ENCODE peak calls at places on chromosomes 12 and 14, in seven cellular contexts. A, Z, I, R, L, Q and B are unnamed samples.

GRCh38 chr14:29757188-29757680 is 170.4 kb downstream of the PRKD1 start:
- DNase-seq in A (no peak), Z (no peak), L (no peak), Q (no peak), R (no peak), I (no peak), B (no peak)

GRCh38 chr14:50045039-50045711 is 71.2 kb downstream of the VCPKMT start:
- DNase-seq in Q (peak), R (peak), A (no peak), Z (peak), I (peak), L (peak), B (no peak)

GRCh38 chr14:31166271-31166561 is 41.4 kb downstream of the HECTD1 start:
- DNase-seq in R (no peak), Z (no peak), Q (no peak), A (no peak), L (no peak), I (no peak), B (no peak)

GRCh38 chr14:55698051-55698450 is 118.0 kb downstream of the KTN1 start:
- DNase-seq in Q (peak), Z (no peak), A (no peak), L (no peak), R (no peak), I (no peak), B (no peak)

GRCh38 chr12:97312570-97313135 is 150.0 kb upstream of the RMST start:
- DNase-seq in R (no peak), A (no peak), I (no peak), L (no peak), Z (no peak), Q (no peak), B (no peak)

GRCh38 chr12:89566615-89567014 is 40.8 kb upstream of the POC1B start:
- DNase-seq in L (no peak), Z (peak), Q (no peak), R (no peak), I (no peak), A (no peak), B (no peak)

GRCh38 chr14:24279301-24280186 is 8.1 kb upstream of the RABGGTA start:
- DNase-seq in Z (peak), A (no peak), Q (no peak), L (no peak), I (no peak), R (no peak), B (no peak)

GRCh38 chr14:77279719-77280118 is 8.7 kb upstream of the NGB start:
- DNase-seq in I (no peak), A (no peak), Z (no peak), L (no peak), Q (no peak), R (no peak), B (no peak)

GRCh38 chr12:82866227-82866803 is 179.6 kb downstream of the TMTC2 start:
- DNase-seq in Z (no peak), I (no peak), Q (no peak), R (no peak), L (no peak), A (no peak), B (no peak)

GRCh38 chr14:73295198-73295796 is 58.0 kb downstream of the PAPLN start:
- DNase-seq in I (no peak), R (no peak), Q (no peak), Z (peak), L (no peak), A (no peak), B (no peak)

GRCh38 chr14:101503431-101504095 is 57.7 kb upstream of the DIO3 start:
- DNase-seq in L (peak), Z (no peak), A (peak), I (no peak), Q (no peak), R (peak), B (no peak)

GRCh38 chr12:66059670-66060069 is 70.9 kb downstream of the LLPH start:
- DNase-seq in A (no peak), I (no peak), R (no peak), L (no peak), Q (no peak), Z (no peak), B (no peak)

GRCh38 chr14:29648045-29648444 is 279.6 kb downstream of the PRKD1 start:
- DNase-seq in A (no peak), L (no peak), R (no peak), Q (no peak), Z (no peak), I (no peak), B (no peak)

GRCh38 chr14:93003945-93004698 is 81.2 kb downstream of the CHGA start:
- DNase-seq in R (no peak), Z (no peak), A (no peak), L (no peak), Q (no peak), I (no peak), B (no peak)

DNA sequence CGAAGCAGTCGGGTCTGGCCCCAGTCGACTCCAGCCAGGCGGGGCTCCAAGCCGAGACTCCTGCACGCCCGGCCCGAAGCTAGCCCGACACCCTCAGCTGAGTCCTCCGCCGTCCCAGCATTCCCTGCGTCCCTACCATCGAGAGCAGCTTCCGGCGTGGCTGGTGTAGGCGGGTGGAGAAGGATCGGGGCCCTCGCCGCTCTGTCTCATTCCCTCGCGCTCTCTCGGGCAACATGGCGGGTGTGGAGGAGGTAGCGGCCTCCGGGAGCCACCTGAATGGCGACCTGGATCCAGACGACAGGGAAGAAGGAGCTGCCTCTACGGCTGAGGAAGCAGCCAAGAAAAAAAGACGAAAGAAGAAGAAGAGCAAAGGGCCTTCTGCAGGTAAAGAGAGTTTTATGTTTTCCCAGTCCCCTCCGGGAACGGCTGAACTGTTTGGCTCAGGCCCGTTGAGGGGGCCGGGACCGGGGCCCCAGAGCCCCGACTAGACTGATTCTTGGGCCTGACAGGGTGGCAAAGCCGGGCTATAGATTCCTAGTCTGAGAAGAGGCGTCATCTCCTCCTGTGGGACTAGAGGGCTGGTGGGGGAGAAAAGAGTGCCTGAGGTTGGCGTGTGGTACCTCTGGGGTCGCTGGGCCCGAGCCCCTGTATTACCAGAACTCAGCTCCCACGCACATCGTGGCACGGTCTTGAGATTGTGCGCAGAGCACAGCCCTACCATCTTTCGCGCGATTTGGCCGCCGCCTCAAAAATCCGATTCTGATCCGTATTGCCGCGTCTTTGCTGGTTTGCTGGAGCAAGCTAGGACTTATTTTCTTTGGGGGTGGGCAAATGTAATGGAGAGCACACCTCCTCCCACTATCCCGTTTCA is at the start of gene METAP2:
- DNase-seq in A (peak), I (peak), L (peak), Z (peak), R (peak), Q (peak), B (peak)
- TF ChIP-seq POLR2A in A (peak), I (peak), L (no peak), Z (peak), R (no peak), Q (peak), B (peak)

GRCh38 chr12:26318661-26319068 is 123.3 kb downstream of the SSPN start:
- DNase-seq in Z (peak), R (no peak), A (peak), L (peak), I (no peak), Q (peak), B (peak)
- TF ChIP-seq POLR2A in Z (no peak), R (no peak), A (no peak), L (no peak), I (no peak), Q (no peak), B (no peak)

GRCh38 chr14:105055736-105056302 is 9.4 kb downstream of the GPR132 start:
- DNase-seq in Q (no peak), R (no peak), A (no peak), Z (no peak), L (no peak), I (peak), B (no peak)
- TF ChIP-seq POLR2A in Q (no peak), R (no peak), A (no peak), Z (no peak), L (no peak), I (no peak), B (no peak)

DNA sequence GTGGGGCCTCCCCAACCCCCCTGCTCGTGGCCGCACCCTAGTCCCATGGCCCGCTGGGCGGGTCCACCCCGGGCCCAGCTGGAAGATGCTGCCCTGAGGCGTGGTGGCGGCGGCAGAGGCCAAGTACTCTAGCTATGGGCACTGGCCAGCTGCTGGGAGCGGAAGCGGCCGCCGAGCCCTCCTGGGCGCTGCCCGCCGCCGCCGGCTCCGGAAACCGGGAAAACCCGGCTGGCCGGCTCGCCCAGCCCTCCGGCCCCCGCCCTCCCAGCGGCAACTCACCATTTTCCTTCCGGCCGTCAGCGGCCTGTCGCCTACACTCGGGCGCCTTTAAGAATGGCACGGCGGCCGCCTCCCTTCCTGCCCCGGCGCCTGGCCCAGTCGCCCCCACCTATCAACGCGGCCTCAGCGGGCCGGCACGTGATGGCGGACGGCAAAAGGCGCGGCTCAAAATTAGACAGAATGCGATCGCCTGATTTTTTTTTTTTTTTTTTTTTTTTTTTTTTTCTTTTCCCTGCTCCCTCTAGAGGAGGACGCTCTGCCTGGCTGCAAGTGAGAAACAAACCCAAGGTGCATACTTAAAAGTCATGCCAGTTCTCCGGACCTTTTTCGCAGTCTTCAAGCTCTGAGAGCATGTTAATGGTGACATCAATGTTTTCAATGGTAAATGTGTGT is at the start of gene GMFB:
- DNase-seq in L (peak), Q (peak), A (peak), I (peak), R (peak), Z (peak), B (peak)
- TF ChIP-seq POLR2A in L (no peak), Q (peak), A (peak), I (peak), R (no peak), Z (peak), B (peak)

DNA sequence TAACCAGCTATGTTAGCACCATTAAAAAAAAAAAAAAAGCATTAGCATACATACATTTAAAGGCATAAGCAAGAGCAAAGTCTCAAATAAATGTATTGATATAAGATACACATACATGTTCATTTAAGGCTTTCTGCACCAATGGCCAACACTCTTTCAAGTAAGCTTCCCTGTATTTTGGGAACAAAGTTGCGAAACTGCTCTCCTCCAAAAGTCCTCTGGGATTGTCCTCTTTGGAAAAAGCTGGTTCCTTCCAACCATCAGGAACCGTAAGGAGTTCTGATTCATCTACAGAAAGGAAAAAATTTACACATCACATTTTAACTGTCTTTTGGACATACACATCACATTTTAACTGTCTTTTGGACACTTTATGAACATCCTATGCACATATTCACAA is 3.2 kb downstream of the KRR1 start:
- DNase-seq in R (no peak), L (no peak), Z (no peak), I (no peak), A (no peak), Q (no peak), B (no peak)
- TF ChIP-seq POLR2A in R (no peak), L (no peak), Z (no peak), I (no peak), A (no peak), Q (no peak), B (no peak)

GRCh38 chr14:69877492-69877891 is 1.7 kb upstream of the SMOC1 start:
- DNase-seq in L (no peak), Z (peak), I (no peak), Q (no peak), A (no peak), R (no peak), B (peak)

GRCh38 chr14:69878251-69878650 is 965 bp upstream of the SMOC1 start:
- DNase-seq in R (no peak), A (no peak), I (no peak), L (no peak), Z (no peak), Q (no peak), B (no peak)

GRCh38 chr14:69880851-69881250 is 1.6 kb downstream of the SMOC1 start:
- DNase-seq in I (no peak), Q (no peak), A (no peak), R (no peak), Z (no peak), L (no peak), B (no peak)

GRCh38 chr14:69880051-69880487 is 853 bp downstream of the SMOC1 start:
- DNase-seq in L (no peak), R (no peak), I (no peak), Q (no peak), A (no peak), Z (no peak), B (no peak)

GRCh38 chr14:69879175-69880047 is at the start of gene SMOC1:
- DNase-seq in R (peak), Z (no peak), A (no peak), L (no peak), Q (peak), I (peak), B (no peak)
- TF ChIP-seq POLR2A in R (no peak), Z (no peak), A (no peak), L (no peak), Q (no peak), I (no peak), B (no peak)

DNA sequence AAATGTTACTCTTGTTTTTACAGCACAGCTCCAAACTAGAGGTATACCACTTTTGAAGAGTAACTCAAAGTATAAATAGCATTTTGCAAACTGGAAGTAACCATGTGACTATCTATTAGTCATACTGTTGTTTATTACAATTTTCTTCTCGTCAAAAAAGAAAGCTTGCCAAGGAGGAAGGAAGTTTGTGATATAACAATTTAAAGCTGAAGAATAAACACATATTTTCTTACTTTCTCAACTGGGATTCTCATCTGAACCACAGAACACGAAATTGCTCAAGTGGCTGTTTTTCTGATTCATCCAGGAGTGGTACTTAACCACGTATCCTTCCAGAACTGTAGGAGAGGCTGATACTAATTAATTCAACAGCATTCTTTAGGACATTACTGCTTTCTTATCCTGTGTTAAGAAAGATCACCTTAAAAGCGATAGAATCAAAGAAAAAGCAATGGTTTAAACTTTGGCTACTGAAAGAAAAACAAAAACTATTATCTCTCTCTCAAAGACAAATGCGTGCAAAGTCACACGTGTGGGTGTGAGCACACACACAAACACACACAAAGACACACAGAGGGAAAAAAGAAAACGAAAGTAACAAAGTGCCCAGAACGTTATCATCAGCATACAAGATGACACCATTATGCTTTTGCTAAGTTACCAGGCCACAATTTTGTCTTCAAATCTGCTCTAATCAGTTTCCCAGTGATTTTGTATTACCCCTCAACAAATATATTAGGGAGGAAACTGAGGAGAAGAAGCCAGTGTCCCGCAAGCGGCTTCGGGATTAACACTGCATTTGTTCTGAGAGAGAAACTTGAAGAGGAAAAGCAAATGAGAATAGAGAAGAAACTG is at the start of gene CLEC2B:
- DNase-seq in R (no peak), Q (no peak), L (no peak), Z (peak), A (peak), I (no peak), B (no peak)
- TF ChIP-seq POLR2A in R (no peak), Q (peak), L (no peak), Z (peak), A (peak), I (no peak), B (no peak)

GRCh38 chr12:93142881-93143280 is 213.8 kb upstream of the EEA1 start:
- DNase-seq in L (no peak), I (no peak), R (no peak), A (no peak), Q (no peak), Z (no peak), B (no peak)
- TF ChIP-seq POLR2A in L (no peak), I (no peak), R (no peak), A (no peak), Q (no peak), Z (no peak), B (no peak)